ENCODE peak calls at places on chromosomes 7 and 10, in four cellular contexts. R, P, A and K are unnamed samples.

GRCh38 chr10:120131183-120131582 is 238.7 kb downstream of the SEC23IP start:
- DNase-seq in R (no peak), A (no peak), P (no peak), K (no peak)

GRCh38 chr7:134605978-134606923 is 40.4 kb upstream of the BPGM start:
- DNase-seq in R (peak; percentile 66), A (peak; percentile 64), P (no peak), K (peak; percentile 75)

GRCh38 chr7:128832880-128833147 is 2.6 kb downstream of the FLNC start:
- DNase-seq in A (no peak), R (no peak), P (no peak), K (no peak)

GRCh38 chr7:81833401-81833800 is 63.6 kb upstream of the HGF start:
- DNase-seq in P (no peak), A (no peak), R (no peak), K (no peak)

GRCh38 chr7:17185690-17186070 is 112.8 kb upstream of the AHR start:
- DNase-seq in R (no peak), A (no peak), P (no peak), K (no peak)

GRCh38 chr7:150876817-150877526 is 24.7 kb downstream of the AOC1 start:
- DNase-seq in P (peak; percentile 71), A (peak; percentile 32), R (peak; percentile 91), K (peak; percentile 57)

GRCh38 chr10:90470971-90471370 is 386.9 kb downstream of the HTR7 start:
- DNase-seq in R (no peak), P (no peak), A (no peak), K (no peak)

GRCh38 chr10:1807196-1807595 is 69.9 kb upstream of the ADARB2 start:
- DNase-seq in R (no peak), A (no peak), P (no peak), K (no peak)

GRCh38 chr7:48087349-48087748 is 1.7 kb upstream of the UPP1 start:
- DNase-seq in P (no peak), R (no peak), A (no peak), K (no peak)

GRCh38 chr10:66180651-66181318 is 745.1 kb upstream of the LRRTM3 start:
- DNase-seq in R (peak; percentile 47), A (peak; percentile 22), P (no peak), K (no peak)

GRCh38 chr7:1101580-1102431 is 13.9 kb downstream of the GPER1 start:
- DNase-seq in A (no peak), R (no peak), P (peak; percentile 78), K (peak; percentile 75)

GRCh38 chr10:99329891-99330674 is 927 bp downstream of the CNNM1 start:
- DNase-seq in P (peak; percentile 87), R (peak; percentile 83), A (no peak), K (peak; percentile 48)

GRCh38 chr7:54581511-54581910 is 39.3 kb downstream of the VSTM2A start:
- DNase-seq in R (no peak), P (no peak), A (no peak), K (no peak)

GRCh38 chr7:24732646-24733413 is 24.4 kb downstream of the GSDME start:
- DNase-seq in R (no peak), A (no peak), P (no peak), K (no peak)

GRCh38 chr7:113698556-113699220 is 220.1 kb downstream of the PPP1R3A start:
- DNase-seq in A (no peak), R (peak; percentile 17), P (no peak), K (no peak)

GRCh38 chr7:11489280-11489679 is 342.7 kb downstream of the THSD7A start:
- DNase-seq in A (no peak), P (no peak), R (no peak), K (no peak)

GRCh38 chr7:100957832-100958421 is 8.6 kb downstream of the MUC3A start:
- DNase-seq in R (no peak), P (no peak), A (no peak), K (no peak)

GRCh38 chr7:120229094-120229493 is 43.9 kb upstream of the KCND2 start:
- DNase-seq in R (no peak), P (no peak), A (no peak), K (no peak)

GRCh38 chr10:109450702-109451101 is 472.6 kb downstream of the XPNPEP1 start:
- DNase-seq in R (no peak), A (no peak), P (no peak), K (no peak)

GRCh38 chr10:74194545-74194944 is 43.5 kb downstream of the ADK start:
- DNase-seq in A (no peak), P (no peak), R (no peak), K (no peak)

DNA sequence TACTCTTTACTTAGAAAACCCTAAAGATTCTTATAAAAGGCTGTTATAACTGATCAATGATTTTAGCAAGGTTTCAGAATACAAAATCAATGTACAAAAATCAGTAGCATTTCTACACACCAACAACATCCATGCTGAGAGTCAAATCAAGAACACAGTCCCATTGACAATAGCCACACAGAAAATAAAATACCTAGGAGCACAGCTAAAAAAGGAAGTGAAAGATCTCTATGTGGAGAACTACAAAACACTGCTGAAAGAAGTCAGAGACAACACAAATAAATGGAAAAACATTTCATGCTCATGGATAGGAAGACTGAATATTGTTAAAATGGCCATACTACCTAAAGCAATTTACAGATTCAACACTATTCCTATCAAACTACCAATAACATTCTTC is 427.0 kb downstream of the KCNMA1 start:
- DNase-seq in P (no peak), A (no peak), R (no peak), K (no peak)
- TF ChIP-seq POLR2AphosphoS5 in P (no peak), A (no peak), R (no peak), K (no peak)

DNA sequence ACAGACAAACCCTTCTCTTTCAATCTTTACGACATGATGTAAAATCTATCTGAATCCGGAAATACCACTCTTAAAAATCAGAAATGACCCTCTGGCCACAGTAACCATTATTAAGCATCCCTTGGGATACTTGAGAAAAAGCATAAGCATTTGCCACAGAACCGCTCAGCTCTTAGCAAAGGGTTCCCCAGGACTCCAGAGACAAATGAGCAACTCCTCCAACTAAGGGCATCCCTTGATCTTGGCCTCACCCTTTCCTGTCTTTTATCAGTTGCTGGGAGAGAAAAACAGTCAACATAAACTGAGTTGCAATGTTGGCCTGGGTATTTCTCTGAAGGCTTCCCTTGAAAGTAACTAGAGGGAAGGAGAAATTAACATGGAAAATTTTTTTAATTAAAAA is 3.5 kb downstream of the PDLIM1 start:
- DNase-seq in P (no peak), A (no peak), R (no peak), K (no peak)
- H3K4me1 ChIP-seq in P (peaks cover 45% of the 10 kb centered on the region), A (no peaks in the 10 kb centered on the region), R (peaks cover 4% of the 10 kb centered on the region), K (peaks cover 66% of the 10 kb centered on the region)

DNA sequence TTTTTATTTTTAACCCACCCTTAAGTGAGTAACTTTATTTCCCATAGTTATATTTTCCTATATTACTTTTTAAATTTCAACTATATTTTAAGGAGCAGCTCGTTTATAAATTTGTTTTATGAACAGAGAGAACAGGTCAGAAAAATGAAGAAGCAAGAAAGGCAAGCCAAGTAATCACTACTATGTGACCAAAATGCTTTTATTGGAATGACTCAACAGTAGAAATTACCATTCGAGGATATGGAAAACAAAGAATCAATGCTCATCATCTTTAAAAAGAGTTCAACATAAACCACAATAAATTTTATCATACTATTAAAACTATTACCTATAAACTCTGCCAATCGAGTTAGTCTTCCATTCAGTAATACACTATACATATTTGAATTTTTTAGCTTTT is 7.6 kb downstream of the HERC4 start:
- DNase-seq in P (no peak), R (no peak), A (no peak), K (no peak)
- TF ChIP-seq POLR2AphosphoS5 in P (no peak), R (no peak), A (no peak), K (no peak)

GRCh38 chr10:32960022-32960421 is 2.0 kb upstream of the ITGB1 start:
- DNase-seq in P (no peak), R (no peak), A (no peak), K (no peak)

GRCh38 chr10:32963102-32963501 is 5.1 kb upstream of the ITGB1 start:
- DNase-seq in P (no peak), A (no peak), R (no peak), K (no peak)

GRCh38 chr10:32961343-32961891 is 3.4 kb upstream of the ITGB1 start:
- DNase-seq in R (no peak), P (no peak), A (no peak), K (no peak)

GRCh38 chr10:32962541-32962940 is 4.5 kb upstream of the ITGB1 start:
- DNase-seq in P (no peak), A (no peak), R (no peak), K (no peak)

GRCh38 chr10:32961892-32962369 is 3.9 kb upstream of the ITGB1 start:
- DNase-seq in R (no peak), P (no peak), A (no peak), K (no peak)
- H3K4me1 ChIP-seq in R (peaks cover 14% of the 10 kb centered on the region), P (peaks cover 28% of the 10 kb centered on the region), A (no peaks in the 10 kb centered on the region), K (peaks cover 15% of the 10 kb centered on the region)

GRCh38 chr10:132716691-132717490 is 69.1 kb downstream of the NKX6-2 start:
- DNase-seq in A (no peak), P (peak; percentile 54), R (no peak), K (no peak)

GRCh38 chr10:132713421-132714095 is 72.4 kb downstream of the NKX6-2 start:
- DNase-seq in P (peak; percentile 63), R (no peak), A (no peak), K (no peak)

GRCh38 chr10:132714096-132714721 is 71.7 kb downstream of the NKX6-2 start:
- DNase-seq in P (peak; percentile 72), A (no peak), R (no peak), K (peak; percentile 60)

GRCh38 chr10:132714906-132715790 is 70.8 kb downstream of the NKX6-2 start:
- DNase-seq in A (no peak), P (peak; percentile 59), R (no peak), K (no peak)

DNA sequence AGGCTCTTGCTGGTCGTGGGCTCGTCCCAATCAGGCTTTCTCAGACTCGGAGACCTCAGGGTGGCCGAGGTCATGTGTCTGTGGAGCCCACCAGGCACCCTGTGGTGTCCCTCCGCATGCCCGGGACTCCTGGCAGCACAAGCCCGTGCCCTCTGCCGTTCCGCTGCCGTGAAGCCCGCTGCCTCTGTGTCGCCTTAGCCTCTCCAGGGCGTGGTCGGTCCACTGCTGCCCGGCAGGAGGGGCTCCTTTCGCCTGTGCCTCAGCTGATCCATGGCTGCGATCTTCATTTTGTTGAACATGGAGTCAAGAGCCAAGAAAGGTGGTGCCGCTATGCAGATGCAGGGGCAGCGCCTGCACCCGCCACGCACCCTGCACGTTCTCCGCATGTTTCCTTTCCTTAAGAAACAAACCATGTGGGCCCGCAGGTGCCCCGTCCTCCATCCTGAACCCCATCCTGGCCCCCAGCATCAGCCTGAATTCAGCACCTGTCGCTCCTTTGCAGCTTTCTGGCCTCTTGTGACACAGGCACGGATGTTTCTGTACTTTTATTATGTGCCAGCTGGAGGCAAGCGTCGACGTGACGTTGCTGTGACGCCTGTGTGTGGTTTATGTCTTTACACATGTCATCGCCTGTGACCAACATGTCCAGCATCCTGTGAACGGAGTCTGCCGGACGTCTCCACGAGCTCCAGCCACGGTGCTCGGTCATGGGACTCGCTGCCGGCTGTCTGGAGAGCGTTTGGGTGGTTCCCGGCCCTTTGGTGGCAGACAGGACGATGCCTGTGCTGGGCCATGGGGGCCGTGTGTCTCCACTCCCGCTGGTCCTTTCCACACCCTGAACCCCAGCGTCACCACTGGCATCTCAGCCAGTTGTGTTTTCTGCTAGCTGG is 69.9 kb downstream of the NKX6-2 start:
- DNase-seq in P (peak; percentile 62), R (no peak), A (no peak), K (no peak)
- TF ChIP-seq POLR2AphosphoS5 in P (no peak), R (no peak), A (no peak), K (no peak)

GRCh38 chr10:49118450-49118849 is 3.1 kb upstream of the VSTM4 start:
- DNase-seq in A (no peak), R (peak; percentile 59), P (no peak), K (no peak)

GRCh38 chr10:49128854-49129253 is 5.0 kb downstream of the FAM170B start:
- DNase-seq in R (no peak), P (no peak), A (no peak), K (no peak)

GRCh38 chr10:49119746-49120145 is 4.4 kb upstream of the VSTM4 start:
- DNase-seq in A (no peak), R (no peak), P (no peak), K (no peak)

GRCh38 chr10:49123981-49124920 is 8.9 kb upstream of the VSTM4 start:
- DNase-seq in P (no peak), A (no peak), R (no peak), K (no peak)
- H3K4me1 ChIP-seq in P (no peaks in the 10 kb centered on the region), A (no peaks in the 10 kb centered on the region), R (no peaks in the 10 kb centered on the region), K (no peaks in the 10 kb centered on the region)